ENCODE peak calls at places on chromosome 13, in ten cellular contexts. U is retinal pigment epithelial cell, W is IMR-90, E is lower lobe of right lung, C is cardiac fibroblast, S is psoas muscle, K is lower leg skin, X is BJ, F is cardiac muscle cell, J is BE2C. R is an unnamed sample.

GRCh38 chr13:46561691-46562090 is 8.7 kb downstream of the LRCH1 start:
- DNase-seq in U (no peak), W (peak; percentile 70), E (no peak), C (no peak), S (no peak), K (no peak), X (no peak), F (no peak), J (no peak), R (no peak)

GRCh38 chr13:106474906-106475305 is 60.6 kb downstream of the EFNB2 start:
- DNase-seq in U (no peak), W (no peak), E (no peak), C (no peak), S (no peak), K (no peak), X (no peak), F (no peak), J (no peak), R (no peak)

GRCh38 chr13:112325142-112325808 is 50.9 kb upstream of the SPACA7 start:
- DNase-seq in U (no peak), W (no peak), E (no peak), C (no peak), S (no peak), K (no peak), X (no peak), F (no peak), J (no peak), R (no peak)

GRCh38 chr13:99506632-99507031 is 5.4 kb downstream of the TM9SF2 start:
- DNase-seq in U (no peak), W (no peak), E (no peak), C (no peak), S (no peak), K (no peak), X (no peak), F (no peak), J (no peak), R (no peak)

GRCh38 chr13:77386880-77387606 is 60.1 kb upstream of the MYCBP2 start:
- DNase-seq in U (no peak), W (peak; percentile 33), E (no peak), C (peak; percentile 47), S (peak; percentile 53), K (peak; percentile 74), X (peak; percentile 89), F (peak; percentile 50), J (no peak), R (peak; percentile 95)

GRCh38 chr13:99288069-99288468 is 19.1 kb downstream of the GPR183 start:
- DNase-seq in U (no peak), W (no peak), E (no peak), C (peak; percentile 23), S (no peak), K (no peak), X (no peak), F (no peak), J (no peak), R (no peak)

GRCh38 chr13:61770697-61771096 is 355.0 kb upstream of the PCDH20 start:
- DNase-seq in U (peak; percentile 27), W (no peak), E (no peak), C (no peak), S (no peak), K (no peak), X (no peak), F (no peak), J (no peak), R (no peak)

GRCh38 chr13:97976551-97977375 is 23.3 kb downstream of the IPO5 start:
- DNase-seq in U (no peak), W (no peak), E (peak; percentile 93), C (no peak), S (peak; percentile 94), K (no peak), X (no peak), F (no peak), J (peak; percentile 54), R (no peak)

GRCh38 chr13:108621421-108621820 is 8.0 kb upstream of the MYO16 start:
- DNase-seq in U (no peak), W (no peak), E (no peak), C (no peak), S (no peak), K (no peak), X (no peak), F (no peak), J (no peak), R (no peak)

GRCh38 chr13:35472308-35473008 is 4.0 kb downstream of the MAB21L1 start:
- DNase-seq in U (no peak), W (no peak), E (no peak), C (no peak), S (peak; percentile 45), K (no peak), X (no peak), F (no peak), J (peak; percentile 51), R (no peak)

GRCh38 chr13:35478384-35479222 is 2.1 kb upstream of the MAB21L1 start:
- DNase-seq in U (no peak), W (no peak), E (no peak), C (no peak), S (peak; percentile 38), K (no peak), X (no peak), F (no peak), J (peak; percentile 78), R (no peak)

GRCh38 chr13:35475960-35476943 is at the start of gene MAB21L1:
- DNase-seq in U (peak; percentile 89), W (peak; percentile 19), E (no peak), C (peak; percentile 35), S (peak; percentile 84), K (no peak), X (peak; percentile 83), F (peak; percentile 37), J (peak; percentile 92), R (no peak)

GRCh38 chr13:35474551-35474950 is 1.9 kb downstream of the MAB21L1 start:
- DNase-seq in U (no peak), W (no peak), E (no peak), C (no peak), S (no peak), K (no peak), X (no peak), F (no peak), J (no peak), R (no peak)

DNA sequence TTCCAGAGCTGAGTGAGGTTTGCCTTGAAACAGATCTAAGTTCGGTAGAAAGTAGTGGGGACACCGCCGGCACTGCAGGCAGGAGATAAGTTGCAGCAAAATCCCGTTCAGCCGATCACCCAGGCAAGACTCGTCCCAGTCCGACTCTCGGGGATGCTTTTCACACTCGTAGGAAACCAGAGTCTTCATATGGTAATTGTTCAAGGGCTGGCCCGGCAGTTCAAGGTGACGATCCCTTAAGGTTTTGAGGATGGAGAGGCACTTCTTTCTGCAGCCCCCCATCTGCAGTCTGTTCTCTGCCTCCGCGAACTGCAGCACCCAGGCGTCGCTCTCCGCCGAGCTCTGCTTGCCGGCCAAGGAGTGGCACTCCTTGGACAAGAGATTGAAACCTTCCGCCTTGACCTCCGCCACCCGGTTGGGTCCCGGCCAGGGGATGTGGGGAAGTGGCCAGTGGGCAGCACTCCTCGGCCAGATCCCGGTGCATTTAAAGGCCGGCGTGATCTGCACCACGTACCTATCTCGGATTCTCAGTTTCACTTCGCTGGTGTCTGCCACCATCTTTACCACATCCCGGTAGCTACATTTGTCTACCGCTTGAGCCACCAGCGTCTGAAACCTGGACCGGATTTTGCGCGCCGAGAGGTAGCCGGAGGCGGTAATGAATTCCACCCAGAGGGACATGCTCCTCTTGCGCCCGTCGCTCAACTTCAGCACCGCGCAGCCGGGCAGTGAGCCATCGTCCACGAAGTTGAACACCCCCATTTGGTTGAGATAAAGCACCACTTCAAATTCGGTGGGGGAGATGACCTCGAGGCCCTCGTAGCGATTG is 1.1 kb downstream of the MAB21L1 start:
- DNase-seq in U (no peak), W (peak; percentile 16), E (no peak), C (peak; percentile 25), S (peak; percentile 86), K (no peak), X (no peak), F (peak; percentile 28), J (peak; percentile 59), R (no peak)
- H3K4me3 ChIP-seq in U (peak overlapping the region; percentile 96), W (peak overlapping the region; percentile 43), E (peak overlapping the region; percentile 37), C (peak overlapping the region; percentile 46), S (peak overlapping the region; percentile 70), K (peak overlapping the region; percentile 39), X (peak overlapping the region; percentile 94), F (no peak overlapping the region), J (peak overlapping the region; percentile 97), R (peak overlapping the region; percentile 46)

GRCh38 chr13:29099781-29100406 is 279.8 kb downstream of the MTUS2 start:
- DNase-seq in U (no peak), W (no peak), E (no peak), C (no peak), S (no peak), K (no peak), X (no peak), F (no peak), J (no peak), R (no peak)
- TF ChIP-seq CTCF in U (no peak), W (no peak), E (no peak), C (no peak), S (no peak), K (no peak), X (no peak), F (no peak), J (no peak), R (no peak)

DNA sequence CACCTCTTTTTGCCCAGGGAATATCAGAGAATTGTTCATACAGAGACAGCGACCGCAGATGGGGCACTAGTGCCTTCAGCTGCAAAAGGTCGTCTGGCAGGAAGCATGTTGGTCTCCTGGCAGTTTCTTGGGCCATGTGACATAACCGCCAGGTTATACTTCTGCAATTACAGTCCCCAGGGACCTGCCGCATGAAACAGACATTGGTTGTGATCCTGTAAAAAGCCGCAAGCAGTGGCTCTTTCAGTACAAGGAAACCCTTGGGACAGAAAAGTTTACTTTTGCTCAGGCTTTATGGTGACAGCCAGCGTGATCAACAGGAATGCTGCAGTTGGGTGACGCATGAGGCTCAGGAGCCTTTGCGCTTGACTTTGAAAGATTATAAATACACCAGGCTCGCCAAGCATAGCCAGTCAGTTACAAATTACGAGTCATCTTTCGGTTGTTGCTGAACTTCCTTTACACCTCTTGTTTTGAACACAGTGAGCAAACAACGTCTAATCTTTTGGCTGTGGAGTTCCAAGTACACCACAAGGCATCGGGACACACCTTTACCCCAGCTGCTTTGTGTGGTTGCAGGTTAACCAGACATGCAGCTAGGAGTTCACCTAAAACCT is 50.5 kb upstream of the UBE2L5 start:
- DNase-seq in U (peak; percentile 75), W (peak; percentile 82), E (no peak), C (no peak), S (no peak), K (no peak), X (no peak), F (peak; percentile 26), J (peak; percentile 86), R (peak; percentile 28)
- H3K4me3 ChIP-seq in U (no peak overlapping the region), W (no peak overlapping the region), E (peak overlapping the region; percentile 7), C (no peak overlapping the region), S (no peak overlapping the region), K (no peak overlapping the region), X (no peak overlapping the region), F (no peak overlapping the region), J (peak overlapping the region; percentile 31), R (no peak overlapping the region)

GRCh38 chr13:52845334-52845761 is 3.1 kb downstream of the PCDH8 start:
- DNase-seq in U (no peak), W (no peak), E (no peak), C (no peak), S (no peak), K (no peak), X (no peak), F (no peak), J (no peak), R (no peak)
- TF ChIP-seq CTCF in U (peak; percentile 43), W (no peak), E (no peak), C (no peak), S (no peak), K (no peak), X (peak; percentile 8), F (no peak), J (peak; percentile 27), R (no peak)

R was measured in AG09309.